ENCODE peak calls at places on chromosomes 13 and 19, in four cellular contexts. One of them, this sample, is unnamed.
A peak's percentile ranks its signal among the peaks of the same experiment; 100 is the strongest.

GRCh38 chr13:90427322-90428272 is 919.9 kb upstream of the MIR17HG start:
- DNase-seq in AG04450: no peak
- DNase-seq in ovary: no peak
- DNase-seq in neural progenitor cell: peak; percentile 17
- DNase-seq in this sample: no peak

GRCh38 chr13:93477238-93477637 is 250.6 kb downstream of the GPC6 start:
- DNase-seq in AG04450: no peak
- DNase-seq in ovary: no peak
- DNase-seq in neural progenitor cell: no peak
- DNase-seq in this sample: no peak

GRCh38 chr19:56091066-56091490 is 30.0 kb downstream of the ZNF787 start:
- DNase-seq in AG04450: no peak
- DNase-seq in ovary: no peak
- DNase-seq in neural progenitor cell: no peak
- DNase-seq in this sample: no peak

GRCh38 chr13:64529874-64530485 is 2700.2 kb downstream of the PCDH9 start:
- DNase-seq in AG04450: no peak
- DNase-seq in ovary: no peak
- DNase-seq in neural progenitor cell: peak; percentile 20
- DNase-seq in this sample: no peak

GRCh38 chr13:42174344-42175162 is 97.4 kb upstream of the AKAP11 start:
- DNase-seq in AG04450: peak; percentile 21
- DNase-seq in ovary: no peak
- DNase-seq in neural progenitor cell: no peak
- DNase-seq in this sample: no peak

GRCh38 chr19:56312337-56312736 is 2.3 kb downstream of the ZSCAN5A start:
- DNase-seq in AG04450: no peak
- DNase-seq in ovary: no peak
- DNase-seq in neural progenitor cell: no peak
- DNase-seq in this sample: no peak

GRCh38 chr13:98293103-98293502 is 116.0 kb upstream of the RNF113B start:
- DNase-seq in AG04450: no peak
- DNase-seq in ovary: no peak
- DNase-seq in neural progenitor cell: no peak
- DNase-seq in this sample: no peak

GRCh38 chr13:32823597-32823996 is 192.6 kb upstream of the KL start:
- DNase-seq in AG04450: no peak
- DNase-seq in ovary: no peak
- DNase-seq in neural progenitor cell: no peak
- DNase-seq in this sample: no peak

GRCh38 chr13:52975969-52976368 is 52.6 kb upstream of the OLFM4 start:
- DNase-seq in AG04450: no peak
- DNase-seq in ovary: no peak
- DNase-seq in neural progenitor cell: no peak
- DNase-seq in this sample: no peak

GRCh38 chr19:23392706-23393105 is 2.6 kb downstream of the ZNF91 start:
- DNase-seq in AG04450: no peak
- DNase-seq in ovary: no peak
- DNase-seq in neural progenitor cell: peak; percentile 10
- DNase-seq in this sample: no peak

GRCh38 chr13:25971499-25972145 is 80.2 kb downstream of the SHISA2 start:
- DNase-seq in AG04450: no peak
- DNase-seq in ovary: no peak
- DNase-seq in neural progenitor cell: peak; percentile 46
- DNase-seq in this sample: no peak

GRCh38 chr13:107124129-107124718 is 556.3 kb upstream of the ARGLU1 start:
- DNase-seq in AG04450: no peak
- DNase-seq in ovary: no peak
- DNase-seq in neural progenitor cell: peak; percentile 31
- DNase-seq in this sample: no peak

GRCh38 chr19:33468361-33469170 is 53.0 kb downstream of the PEPD start:
- DNase-seq in AG04450: no peak
- DNase-seq in ovary: no peak
- DNase-seq in neural progenitor cell: no peak
- DNase-seq in this sample: no peak

GRCh38 chr19:33063356-33064116 is 1.2 kb downstream of the RHPN2 start:
- DNase-seq in AG04450: no peak
- DNase-seq in ovary: peak; percentile 26
- DNase-seq in neural progenitor cell: peak; percentile 52
- DNase-seq in this sample: no peak

GRCh38 chr19:50478901-50479715 is 2.5 kb upstream of the GARIN5A start:
- DNase-seq in AG04450: no peak
- DNase-seq in ovary: no peak
- DNase-seq in neural progenitor cell: peak; percentile 59
- DNase-seq in this sample: no peak

GRCh38 chr19:10113964-10114650 is 2.6 kb downstream of the P2RY11 start:
- DNase-seq in AG04450: no peak
- DNase-seq in ovary: no peak
- DNase-seq in neural progenitor cell: no peak
- DNase-seq in this sample: no peak

GRCh38 chr19:2484178-2484937 is 8.4 kb downstream of the GADD45B start:
- DNase-seq in AG04450: no peak
- DNase-seq in ovary: no peak
- DNase-seq in neural progenitor cell: no peak
- DNase-seq in this sample: no peak

GRCh38 chr13:20460744-20461143 is 64.9 kb downstream of the CRYL1 start:
- DNase-seq in AG04450: no peak
- DNase-seq in ovary: no peak
- DNase-seq in neural progenitor cell: no peak
- DNase-seq in this sample: no peak

DNA sequence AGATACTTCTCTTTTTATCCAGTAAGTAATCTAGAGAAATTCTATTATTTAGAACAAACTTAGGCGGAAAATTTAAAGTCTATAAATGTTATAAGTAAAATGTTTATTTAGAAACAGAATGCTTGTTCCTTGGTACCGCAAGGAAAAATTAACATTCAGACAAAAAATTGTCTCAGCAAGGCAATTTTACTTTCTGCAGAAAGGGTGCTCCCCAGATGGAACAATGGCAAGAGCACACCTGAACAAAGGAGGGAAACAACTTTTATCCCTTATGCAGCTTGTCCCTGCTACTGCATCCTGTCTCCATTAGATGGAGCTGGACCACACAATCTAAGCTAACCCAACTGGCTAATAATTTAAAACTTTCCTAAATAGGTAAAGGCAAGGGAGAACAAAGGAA is 6.5 kb upstream of the ZNF708 start:
- DNase-seq in AG04450: no peak
- DNase-seq in ovary: no peak
- DNase-seq in neural progenitor cell: no peak
- DNase-seq in this sample: no peak
- TF ChIP-seq CTCF in AG04450: no peak
- TF ChIP-seq CTCF in ovary: no peak
- TF ChIP-seq CTCF in neural progenitor cell: peak; percentile 16
- TF ChIP-seq CTCF in this sample: no peak

GRCh38 chr13:99432637-99433542 is 68.4 kb upstream of the TM9SF2 start:
- DNase-seq in AG04450: no peak
- DNase-seq in ovary: peak; percentile 19
- DNase-seq in neural progenitor cell: peak; percentile 79
- DNase-seq in this sample: no peak
- TF ChIP-seq CTCF in AG04450: no peak
- TF ChIP-seq CTCF in ovary: no peak
- TF ChIP-seq CTCF in neural progenitor cell: no peak
- TF ChIP-seq CTCF in this sample: no peak

GRCh38 chr19:35852029-35852780 is at the start of gene NPHS1:
- DNase-seq in AG04450: no peak
- DNase-seq in ovary: no peak
- DNase-seq in neural progenitor cell: no peak
- DNase-seq in this sample: no peak

GRCh38 chr19:35851213-35852028 is 883 bp downstream of the NPHS1 start:
- DNase-seq in AG04450: no peak
- DNase-seq in ovary: no peak
- DNase-seq in neural progenitor cell: peak; percentile 77
- DNase-seq in this sample: no peak

GRCh38 chr19:35856001-35856400 is 710 bp upstream of the KIRREL2 start:
- DNase-seq in AG04450: no peak
- DNase-seq in ovary: no peak
- DNase-seq in neural progenitor cell: peak; percentile 89
- DNase-seq in this sample: no peak

GRCh38 chr19:35856546-35857149 is at the start of gene KIRREL2:
- DNase-seq in AG04450: no peak
- DNase-seq in ovary: no peak
- DNase-seq in neural progenitor cell: peak; percentile 82
- DNase-seq in this sample: no peak

GRCh38 chr19:35853038-35853756 is 893 bp upstream of the NPHS1 start:
- DNase-seq in AG04450: no peak
- DNase-seq in ovary: no peak
- DNase-seq in neural progenitor cell: no peak
- DNase-seq in this sample: no peak
- TF ChIP-seq CTCF in AG04450: no peak
- TF ChIP-seq CTCF in ovary: no peak
- TF ChIP-seq CTCF in neural progenitor cell: no peak
- TF ChIP-seq CTCF in this sample: no peak

DNA sequence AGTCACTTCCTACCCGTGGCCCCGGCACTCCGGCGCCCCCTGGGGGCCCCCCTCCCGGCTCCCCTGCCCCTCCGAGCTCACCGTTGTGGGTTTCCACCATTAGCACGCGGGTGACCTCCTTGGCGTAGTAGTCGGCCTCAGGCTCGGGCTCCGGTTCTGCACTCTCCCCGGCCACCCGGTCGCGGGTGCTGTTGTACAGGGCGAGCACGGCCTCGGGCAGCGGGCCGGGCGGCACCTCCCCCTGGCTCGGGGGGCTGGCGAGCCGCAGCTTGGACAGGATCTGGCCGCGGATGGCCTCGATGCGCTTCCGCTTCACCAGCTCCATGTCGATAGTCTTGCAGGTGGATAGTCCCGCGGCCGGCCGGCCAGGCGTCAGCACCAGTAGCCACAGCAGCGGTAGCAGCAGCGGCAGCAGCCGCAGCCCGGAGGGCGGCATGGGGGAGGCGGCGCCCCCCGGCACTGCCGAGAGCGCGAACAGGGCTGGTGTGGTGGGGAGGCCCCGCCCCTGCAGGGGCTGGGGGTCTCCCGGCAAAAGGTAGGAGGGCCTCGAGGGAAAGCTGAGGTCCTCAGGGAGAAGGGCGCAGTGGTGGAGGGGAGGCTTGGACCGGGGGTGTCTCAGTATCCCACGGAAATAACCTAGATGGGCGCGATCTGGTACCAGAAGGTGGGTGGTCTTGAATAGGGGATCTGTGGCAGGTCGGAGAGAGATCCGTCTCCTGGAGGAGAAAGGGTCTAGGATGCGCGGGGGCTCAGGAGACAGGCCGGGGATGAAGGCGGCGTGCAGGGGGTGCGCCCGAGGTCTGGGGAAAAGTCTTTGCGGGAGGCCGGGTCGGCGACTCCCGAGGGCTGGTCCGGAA is 885 bp downstream of the TGFB1 start:
- DNase-seq in AG04450: no peak
- DNase-seq in ovary: peak; percentile 46
- DNase-seq in neural progenitor cell: peak; percentile 81
- DNase-seq in this sample: peak; percentile 63
- TF ChIP-seq CTCF in AG04450: peak; percentile 65
- TF ChIP-seq CTCF in ovary: peak; percentile 30
- TF ChIP-seq CTCF in neural progenitor cell: peak; percentile 63
- TF ChIP-seq CTCF in this sample: no peak

DNA sequence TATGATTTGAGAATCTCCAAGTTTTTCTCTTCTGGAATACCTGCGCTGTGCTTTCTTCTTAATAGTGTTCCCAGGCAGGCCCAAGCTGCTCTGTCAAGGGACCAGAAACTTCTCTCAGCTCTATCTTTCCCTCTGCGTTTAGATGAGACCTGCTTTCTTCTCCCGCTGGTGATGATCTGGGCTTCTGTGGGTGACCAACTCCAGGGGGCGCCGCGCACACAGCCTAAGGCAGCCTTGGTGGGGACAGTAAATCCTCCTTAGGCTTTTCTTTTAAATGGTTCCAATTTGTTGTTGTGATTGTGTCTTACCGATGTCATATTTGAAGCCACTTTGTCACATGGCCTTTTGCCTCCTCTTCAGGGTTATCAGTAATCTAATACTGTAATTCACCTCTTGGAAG is 439.4 kb upstream of the KLF12 start:
- DNase-seq in AG04450: no peak
- DNase-seq in ovary: no peak
- DNase-seq in neural progenitor cell: peak; percentile 28
- DNase-seq in this sample: no peak
- TF ChIP-seq CTCF in AG04450: peak; percentile 28
- TF ChIP-seq CTCF in ovary: no peak
- TF ChIP-seq CTCF in neural progenitor cell: peak; percentile 50
- TF ChIP-seq CTCF in this sample: no peak

DNA sequence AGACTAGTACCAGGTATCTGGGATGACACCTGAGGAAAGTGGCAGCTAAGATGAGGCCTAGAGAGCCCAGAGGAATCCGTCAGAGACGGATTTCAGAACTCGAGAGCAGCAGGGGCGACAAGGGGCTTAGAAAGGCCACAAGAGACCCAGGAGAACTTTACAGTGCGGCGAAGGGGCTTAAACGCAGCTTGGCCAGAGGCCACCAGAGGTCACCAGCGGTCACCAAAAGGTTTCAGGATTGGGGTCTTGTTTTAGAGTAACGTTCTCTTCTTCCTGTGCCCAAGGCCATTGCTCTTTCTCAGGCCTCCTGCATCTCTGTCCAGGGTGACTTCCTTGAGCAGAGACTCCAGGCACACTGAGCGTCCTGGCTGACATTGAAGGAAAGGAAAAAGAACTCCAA is 2.2 kb downstream of the ZSCAN22 start:
- DNase-seq in AG04450: no peak
- DNase-seq in ovary: no peak
- DNase-seq in neural progenitor cell: peak; percentile 84
- DNase-seq in this sample: no peak
- TF ChIP-seq CTCF in AG04450: no peak
- TF ChIP-seq CTCF in ovary: no peak
- TF ChIP-seq CTCF in neural progenitor cell: peak; percentile 72
- TF ChIP-seq CTCF in this sample: no peak

DNA sequence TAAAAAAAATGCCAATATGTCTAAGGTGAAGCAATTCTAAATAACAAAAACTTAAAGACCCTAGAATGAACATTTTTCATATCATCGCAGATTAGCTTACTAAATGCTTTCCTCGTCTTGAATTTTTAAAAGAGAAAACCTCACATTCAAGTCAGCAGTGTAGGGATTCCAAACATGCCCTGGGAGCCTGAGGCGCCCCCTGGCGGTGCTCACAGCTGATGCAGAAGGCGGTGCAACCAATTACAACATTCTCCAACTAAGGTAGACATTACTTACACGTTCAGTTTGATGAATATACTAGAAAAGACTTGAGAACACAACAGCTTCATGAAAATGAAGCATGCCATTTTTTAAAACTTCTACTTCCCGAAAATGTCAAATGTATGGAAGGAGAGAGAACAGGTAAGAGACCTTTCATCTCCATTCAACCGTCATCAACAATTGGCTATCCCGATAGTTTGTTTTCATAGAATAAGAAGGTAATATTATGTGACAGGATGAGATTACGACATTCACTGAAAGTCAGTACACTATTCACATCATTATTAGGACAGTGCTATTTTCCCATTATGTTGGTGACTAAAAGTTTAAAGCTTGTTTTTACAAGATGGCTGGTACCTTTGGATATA is 304.4 kb downstream of the DCLK1 start:
- DNase-seq in AG04450: no peak
- DNase-seq in ovary: no peak
- DNase-seq in neural progenitor cell: no peak
- DNase-seq in this sample: no peak
- TF ChIP-seq CTCF in AG04450: peak; percentile 23
- TF ChIP-seq CTCF in ovary: no peak
- TF ChIP-seq CTCF in neural progenitor cell: peak; percentile 48
- TF ChIP-seq CTCF in this sample: no peak

This sample was measured in mesothelial cell of epicardium.